ENCODE peak calls at places on chromosome 10, in ten cellular contexts. One of them, this sample, is unnamed. For H3K36me3, the result is how much of the 10 kb centered on the place peaks cover.

GRCh38 chr10:86687750-86688149 is 19.4 kb downstream of the LDB3 start:
- DNase-seq in small intestine: no peak
- DNase-seq in thyroid gland: no peak
- DNase-seq in CD8-positive, alpha-beta T cell: no peak
- DNase-seq in brain microvascular endothelial cell: no peak
- DNase-seq in Peyer's patch: no peak
- DNase-seq in HCT116: no peak
- DNase-seq in IMR-90: peak
- DNase-seq in tibial nerve: no peak
- DNase-seq in hepatocyte: no peak
- DNase-seq in this sample: no peak

GRCh38 chr10:4623200-4623599 is 202.8 kb upstream of the AKR1E2 start:
- DNase-seq in small intestine: no peak
- DNase-seq in thyroid gland: no peak
- DNase-seq in CD8-positive, alpha-beta T cell: no peak
- DNase-seq in brain microvascular endothelial cell: no peak
- DNase-seq in Peyer's patch: no peak
- DNase-seq in HCT116: no peak
- DNase-seq in IMR-90: no peak
- DNase-seq in tibial nerve: no peak
- DNase-seq in hepatocyte: no peak
- DNase-seq in this sample: no peak

GRCh38 chr10:60490013-60490412 is 100.3 kb upstream of the ANK3 start:
- DNase-seq in small intestine: no peak
- DNase-seq in thyroid gland: peak
- DNase-seq in CD8-positive, alpha-beta T cell: no peak
- DNase-seq in brain microvascular endothelial cell: peak
- DNase-seq in Peyer's patch: no peak
- DNase-seq in HCT116: no peak
- DNase-seq in IMR-90: peak
- DNase-seq in tibial nerve: no peak
- DNase-seq in hepatocyte: no peak
- DNase-seq in this sample: no peak

GRCh38 chr10:119209050-119209735 is 1.8 kb downstream of the GRK5 start:
- DNase-seq in small intestine: peak
- DNase-seq in thyroid gland: peak
- DNase-seq in CD8-positive, alpha-beta T cell: peak
- DNase-seq in brain microvascular endothelial cell: peak
- DNase-seq in Peyer's patch: peak
- DNase-seq in HCT116: no peak
- DNase-seq in IMR-90: peak
- DNase-seq in tibial nerve: peak
- DNase-seq in hepatocyte: peak
- DNase-seq in this sample: peak

GRCh38 chr10:8374334-8374733 is 319.8 kb downstream of the GATA3 start:
- DNase-seq in small intestine: no peak
- DNase-seq in thyroid gland: no peak
- DNase-seq in CD8-positive, alpha-beta T cell: no peak
- DNase-seq in brain microvascular endothelial cell: no peak
- DNase-seq in Peyer's patch: no peak
- DNase-seq in HCT116: no peak
- DNase-seq in IMR-90: no peak
- DNase-seq in tibial nerve: no peak
- DNase-seq in hepatocyte: no peak
- DNase-seq in this sample: no peak

GRCh38 chr10:53597835-53598251 is 825.3 kb upstream of the MBL2 start:
- DNase-seq in small intestine: no peak
- DNase-seq in thyroid gland: no peak
- DNase-seq in CD8-positive, alpha-beta T cell: no peak
- DNase-seq in brain microvascular endothelial cell: no peak
- DNase-seq in Peyer's patch: no peak
- DNase-seq in HCT116: no peak
- DNase-seq in IMR-90: no peak
- DNase-seq in tibial nerve: no peak
- DNase-seq in hepatocyte: peak
- DNase-seq in this sample: no peak

GRCh38 chr10:43961523-43962345 is 313.1 kb upstream of the ZNF32 start:
- DNase-seq in small intestine: no peak
- DNase-seq in thyroid gland: no peak
- DNase-seq in CD8-positive, alpha-beta T cell: peak
- DNase-seq in brain microvascular endothelial cell: no peak
- DNase-seq in Peyer's patch: no peak
- DNase-seq in HCT116: no peak
- DNase-seq in IMR-90: no peak
- DNase-seq in tibial nerve: no peak
- DNase-seq in hepatocyte: no peak
- DNase-seq in this sample: no peak

GRCh38 chr10:18312385-18313145 is 172.3 kb downstream of the CACNB2 start:
- DNase-seq in small intestine: peak
- DNase-seq in thyroid gland: no peak
- DNase-seq in CD8-positive, alpha-beta T cell: no peak
- DNase-seq in brain microvascular endothelial cell: peak
- DNase-seq in Peyer's patch: no peak
- DNase-seq in HCT116: peak
- DNase-seq in IMR-90: peak
- DNase-seq in tibial nerve: no peak
- DNase-seq in hepatocyte: peak
- DNase-seq in this sample: no peak

GRCh38 chr10:112536663-112537062 is 89.6 kb downstream of the VTI1A start:
- DNase-seq in small intestine: no peak
- DNase-seq in thyroid gland: no peak
- DNase-seq in CD8-positive, alpha-beta T cell: no peak
- DNase-seq in brain microvascular endothelial cell: no peak
- DNase-seq in Peyer's patch: no peak
- DNase-seq in HCT116: peak
- DNase-seq in IMR-90: no peak
- DNase-seq in tibial nerve: no peak
- DNase-seq in hepatocyte: no peak
- DNase-seq in this sample: no peak

GRCh38 chr10:128063736-128064614 is 62.2 kb downstream of the MKI67 start:
- DNase-seq in small intestine: no peak
- DNase-seq in thyroid gland: no peak
- DNase-seq in CD8-positive, alpha-beta T cell: no peak
- DNase-seq in brain microvascular endothelial cell: no peak
- DNase-seq in Peyer's patch: peak
- DNase-seq in HCT116: no peak
- DNase-seq in IMR-90: no peak
- DNase-seq in tibial nerve: peak
- DNase-seq in hepatocyte: no peak
- DNase-seq in this sample: no peak

GRCh38 chr10:113049881-113050280 is 99.8 kb downstream of the TCF7L2 start:
- DNase-seq in small intestine: no peak
- DNase-seq in thyroid gland: peak
- DNase-seq in CD8-positive, alpha-beta T cell: no peak
- DNase-seq in brain microvascular endothelial cell: no peak
- DNase-seq in Peyer's patch: no peak
- DNase-seq in HCT116: no peak
- DNase-seq in IMR-90: no peak
- DNase-seq in tibial nerve: no peak
- DNase-seq in hepatocyte: no peak
- DNase-seq in this sample: no peak

GRCh38 chr10:75347211-75347610 is 54.4 kb downstream of the ZNF503 start:
- DNase-seq in small intestine: no peak
- DNase-seq in thyroid gland: no peak
- DNase-seq in CD8-positive, alpha-beta T cell: no peak
- DNase-seq in brain microvascular endothelial cell: no peak
- DNase-seq in Peyer's patch: no peak
- DNase-seq in HCT116: no peak
- DNase-seq in IMR-90: no peak
- DNase-seq in tibial nerve: no peak
- DNase-seq in hepatocyte: no peak
- DNase-seq in this sample: peak

DNA sequence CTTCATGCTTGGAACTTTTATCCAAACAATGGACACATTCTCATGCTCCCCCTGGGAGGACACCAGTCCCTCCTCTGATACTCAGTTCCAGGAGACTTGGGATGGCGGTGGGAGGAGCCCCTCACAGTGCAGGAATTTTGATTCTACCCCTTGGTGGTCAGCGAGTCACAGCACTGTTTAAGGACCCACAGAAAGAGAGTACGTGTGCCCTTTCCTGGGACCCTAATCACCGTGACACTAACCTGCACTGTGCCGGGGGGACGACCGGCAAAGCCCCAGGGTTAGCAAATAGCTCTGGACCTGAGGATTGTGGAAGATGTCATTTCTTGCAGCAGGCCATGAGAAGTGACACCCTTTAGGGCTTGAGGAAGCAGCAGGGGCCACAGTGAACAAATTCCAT is 10.4 kb downstream of the AFAP1L2 start:
- DNase-seq in small intestine: no peak
- DNase-seq in thyroid gland: no peak
- DNase-seq in CD8-positive, alpha-beta T cell: no peak
- DNase-seq in brain microvascular endothelial cell: no peak
- DNase-seq in Peyer's patch: no peak
- DNase-seq in HCT116: no peak
- DNase-seq in IMR-90: no peak
- DNase-seq in tibial nerve: no peak
- DNase-seq in hepatocyte: no peak
- DNase-seq in this sample: no peak
- H3K4me3 ChIP-seq in small intestine: no peak
- H3K4me3 ChIP-seq in thyroid gland: no peak
- H3K4me3 ChIP-seq in CD8-positive, alpha-beta T cell: no peak
- H3K4me3 ChIP-seq in brain microvascular endothelial cell: no peak
- H3K4me3 ChIP-seq in Peyer's patch: no peak
- H3K4me3 ChIP-seq in HCT116: no peak
- H3K4me3 ChIP-seq in IMR-90: no peak
- H3K4me3 ChIP-seq in tibial nerve: no peak
- H3K4me3 ChIP-seq in hepatocyte: no peak
- H3K4me3 ChIP-seq in this sample: no peak

GRCh38 chr10:16954280-16955030 is 137.2 kb upstream of the RSU1 start:
- DNase-seq in small intestine: no peak
- DNase-seq in thyroid gland: no peak
- DNase-seq in CD8-positive, alpha-beta T cell: no peak
- DNase-seq in brain microvascular endothelial cell: no peak
- DNase-seq in Peyer's patch: no peak
- DNase-seq in HCT116: no peak
- DNase-seq in IMR-90: no peak
- DNase-seq in tibial nerve: no peak
- DNase-seq in hepatocyte: no peak
- DNase-seq in this sample: no peak
- H3K36me3 ChIP-seq in small intestine: under half
- H3K36me3 ChIP-seq in thyroid gland: under half
- H3K36me3 ChIP-seq in CD8-positive, alpha-beta T cell: under half
- H3K36me3 ChIP-seq in brain microvascular endothelial cell: under half
- H3K36me3 ChIP-seq in Peyer's patch: under half
- H3K36me3 ChIP-seq in HCT116: under half
- H3K36me3 ChIP-seq in IMR-90: under half
- H3K36me3 ChIP-seq in tibial nerve: under half
- H3K36me3 ChIP-seq in hepatocyte: under half
- H3K36me3 ChIP-seq in this sample: under half

DNA sequence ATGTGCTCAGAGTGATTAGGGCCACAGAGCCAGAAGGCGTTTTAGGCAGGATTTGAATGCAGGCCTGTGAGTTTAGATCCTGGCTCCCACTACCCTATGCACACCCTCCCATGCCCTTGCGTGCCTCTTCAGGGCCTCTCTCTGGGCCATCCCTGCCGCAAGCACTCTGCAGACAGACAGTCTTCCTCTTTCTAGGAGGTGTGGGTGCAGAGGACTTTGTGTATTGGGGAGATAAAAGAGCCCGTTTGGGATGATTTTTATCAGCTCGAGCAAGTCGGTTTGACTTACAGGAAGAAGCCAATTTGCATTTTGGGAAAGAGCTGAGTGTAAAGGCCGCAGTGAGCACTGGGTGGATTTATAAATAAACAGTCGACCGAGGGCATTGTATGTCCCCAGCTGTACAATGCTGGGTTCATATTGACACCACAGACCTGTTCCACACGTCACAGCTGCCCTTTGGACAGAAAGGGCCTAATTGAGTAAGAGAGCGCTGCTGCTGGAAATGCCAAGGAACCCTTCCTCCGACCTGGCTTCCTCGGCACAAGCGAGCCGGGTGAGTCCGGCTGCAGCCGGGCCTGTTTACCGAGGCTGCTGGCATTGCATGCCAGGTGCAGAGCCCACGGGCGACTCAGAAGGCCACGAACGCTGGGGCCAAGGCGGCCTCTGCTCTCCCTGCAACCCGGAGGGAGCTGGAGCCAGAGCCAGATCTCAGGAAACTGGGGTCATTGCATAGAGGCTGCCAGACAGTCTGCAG is 25.1 kb downstream of the ZMIZ1 start:
- DNase-seq in small intestine: peak
- DNase-seq in thyroid gland: no peak
- DNase-seq in CD8-positive, alpha-beta T cell: no peak
- DNase-seq in brain microvascular endothelial cell: no peak
- DNase-seq in Peyer's patch: peak
- DNase-seq in HCT116: no peak
- DNase-seq in IMR-90: peak
- DNase-seq in tibial nerve: peak
- DNase-seq in hepatocyte: peak
- DNase-seq in this sample: no peak
- H3K4me3 ChIP-seq in small intestine: no peak
- H3K4me3 ChIP-seq in thyroid gland: no peak
- H3K4me3 ChIP-seq in CD8-positive, alpha-beta T cell: no peak
- H3K4me3 ChIP-seq in brain microvascular endothelial cell: no peak
- H3K4me3 ChIP-seq in Peyer's patch: no peak
- H3K4me3 ChIP-seq in HCT116: no peak
- H3K4me3 ChIP-seq in IMR-90: no peak
- H3K4me3 ChIP-seq in tibial nerve: no peak
- H3K4me3 ChIP-seq in hepatocyte: no peak
- H3K4me3 ChIP-seq in this sample: no peak

GRCh38 chr10:70762441-70763177 is 22.6 kb downstream of the TBATA start:
- DNase-seq in small intestine: no peak
- DNase-seq in thyroid gland: peak
- DNase-seq in CD8-positive, alpha-beta T cell: no peak
- DNase-seq in brain microvascular endothelial cell: no peak
- DNase-seq in Peyer's patch: no peak
- DNase-seq in HCT116: no peak
- DNase-seq in IMR-90: no peak
- DNase-seq in tibial nerve: no peak
- DNase-seq in hepatocyte: no peak
- DNase-seq in this sample: no peak
- H3K36me3 ChIP-seq in small intestine: under half
- H3K36me3 ChIP-seq in thyroid gland: under half
- H3K36me3 ChIP-seq in CD8-positive, alpha-beta T cell: under half
- H3K36me3 ChIP-seq in brain microvascular endothelial cell: under half
- H3K36me3 ChIP-seq in Peyer's patch: under half
- H3K36me3 ChIP-seq in HCT116: under half
- H3K36me3 ChIP-seq in IMR-90: under half
- H3K36me3 ChIP-seq in tibial nerve: under half
- H3K36me3 ChIP-seq in hepatocyte: under half
- H3K36me3 ChIP-seq in this sample: under half

DNA sequence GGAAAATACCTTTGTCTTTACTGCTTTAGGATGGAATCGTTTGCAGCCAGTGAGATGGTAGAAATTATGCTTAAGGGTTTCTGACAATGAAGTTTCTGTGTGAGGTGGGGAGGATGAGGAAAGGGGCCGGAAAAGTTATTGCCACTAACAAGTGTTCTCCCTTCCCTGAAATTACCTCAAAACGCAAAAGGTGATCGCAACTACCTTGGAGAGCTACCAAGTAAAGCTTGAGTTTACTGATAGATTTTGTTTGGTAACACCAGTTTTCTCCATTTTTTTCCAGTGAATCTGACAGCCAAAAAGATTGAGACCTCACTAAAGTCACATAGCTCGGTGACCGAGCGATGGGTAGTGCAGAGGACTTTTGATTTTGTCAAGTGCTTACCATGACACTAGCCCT is 1.5 kb downstream of the SUV39H2 start:
- DNase-seq in small intestine: no peak
- DNase-seq in thyroid gland: no peak
- DNase-seq in CD8-positive, alpha-beta T cell: no peak
- DNase-seq in brain microvascular endothelial cell: no peak
- DNase-seq in Peyer's patch: no peak
- DNase-seq in HCT116: no peak
- DNase-seq in IMR-90: no peak
- DNase-seq in tibial nerve: no peak
- DNase-seq in hepatocyte: peak
- DNase-seq in this sample: no peak
- H3K4me3 ChIP-seq in small intestine: no peak
- H3K4me3 ChIP-seq in thyroid gland: no peak
- H3K4me3 ChIP-seq in CD8-positive, alpha-beta T cell: no peak
- H3K4me3 ChIP-seq in brain microvascular endothelial cell: peak
- H3K4me3 ChIP-seq in Peyer's patch: no peak
- H3K4me3 ChIP-seq in HCT116: peak
- H3K4me3 ChIP-seq in IMR-90: peak
- H3K4me3 ChIP-seq in tibial nerve: no peak
- H3K4me3 ChIP-seq in hepatocyte: peak
- H3K4me3 ChIP-seq in this sample: peak